ENCODE peak calls at places on chromosome 11, in eight cellular contexts. One of them, this sample, is unnamed.
A peak's percentile ranks its signal among the peaks of the same experiment; 100 is the strongest.

GRCh38 chr11:74462009-74462408 is 5.3 kb downstream of the KCNE3 start:
- DNase-seq in foreskin fibroblast: peak; percentile 38
- DNase-seq in lower lobe of right lung: peak; percentile 93
- DNase-seq in activated CD8-positive, alpha-beta memory T cell treated with anti-CD3 and anti-CD28 coated beads for 48 hours: no peak
- DNase-seq in aorta: peak; percentile 84
- DNase-seq in bronchial epithelial cell: no peak
- DNase-seq in GM23248: peak; percentile 18
- DNase-seq in neural crest cell: no peak
- DNase-seq in this sample: peak; percentile 63

GRCh38 chr11:59557940-59558643 is 46.8 kb downstream of the OR4D9 start:
- DNase-seq in lower lobe of right lung: no peak
- DNase-seq in neural crest cell: no peak
- DNase-seq in bronchial epithelial cell: no peak
- DNase-seq in aorta: no peak
- DNase-seq in activated CD8-positive, alpha-beta memory T cell treated with anti-CD3 and anti-CD28 coated beads for 48 hours: no peak
- DNase-seq in foreskin fibroblast: peak; percentile 23
- DNase-seq in GM23248: no peak
- DNase-seq in this sample: no peak

GRCh38 chr11:127986073-127986472 is 601.3 kb downstream of the ETS1 start:
- DNase-seq in activated CD8-positive, alpha-beta memory T cell treated with anti-CD3 and anti-CD28 coated beads for 48 hours: no peak
- DNase-seq in GM23248: no peak
- DNase-seq in bronchial epithelial cell: no peak
- DNase-seq in aorta: no peak
- DNase-seq in lower lobe of right lung: no peak
- DNase-seq in neural crest cell: no peak
- DNase-seq in foreskin fibroblast: no peak
- DNase-seq in this sample: no peak

GRCh38 chr11:29780756-29781155 is 236.1 kb downstream of the KCNA4 start:
- DNase-seq in activated CD8-positive, alpha-beta memory T cell treated with anti-CD3 and anti-CD28 coated beads for 48 hours: no peak
- DNase-seq in GM23248: peak; percentile 9
- DNase-seq in aorta: no peak
- DNase-seq in neural crest cell: no peak
- DNase-seq in bronchial epithelial cell: no peak
- DNase-seq in foreskin fibroblast: no peak
- DNase-seq in lower lobe of right lung: no peak
- DNase-seq in this sample: no peak

GRCh38 chr11:86438685-86439084 is 64.0 kb downstream of the CCDC81 start:
- DNase-seq in lower lobe of right lung: no peak
- DNase-seq in aorta: no peak
- DNase-seq in activated CD8-positive, alpha-beta memory T cell treated with anti-CD3 and anti-CD28 coated beads for 48 hours: no peak
- DNase-seq in GM23248: no peak
- DNase-seq in neural crest cell: no peak
- DNase-seq in foreskin fibroblast: peak; percentile 56
- DNase-seq in bronchial epithelial cell: peak; percentile 56
- DNase-seq in this sample: no peak

GRCh38 chr11:1267441-1268100 is 41.9 kb downstream of the TOLLIP start:
- DNase-seq in activated CD8-positive, alpha-beta memory T cell treated with anti-CD3 and anti-CD28 coated beads for 48 hours: no peak
- DNase-seq in aorta: no peak
- DNase-seq in GM23248: peak; percentile 38
- DNase-seq in lower lobe of right lung: no peak
- DNase-seq in foreskin fibroblast: peak; percentile 26
- DNase-seq in bronchial epithelial cell: no peak
- DNase-seq in neural crest cell: no peak
- DNase-seq in this sample: no peak

GRCh38 chr11:12404461-12404860 is 27.1 kb downstream of the PARVA start:
- DNase-seq in foreskin fibroblast: peak; percentile 38
- DNase-seq in neural crest cell: no peak
- DNase-seq in activated CD8-positive, alpha-beta memory T cell treated with anti-CD3 and anti-CD28 coated beads for 48 hours: no peak
- DNase-seq in GM23248: no peak
- DNase-seq in bronchial epithelial cell: no peak
- DNase-seq in lower lobe of right lung: no peak
- DNase-seq in aorta: peak; percentile 80
- DNase-seq in this sample: no peak

GRCh38 chr11:19389787-19390303 is 149.1 kb upstream of the E2F8 start:
- DNase-seq in lower lobe of right lung: no peak
- DNase-seq in aorta: no peak
- DNase-seq in GM23248: no peak
- DNase-seq in activated CD8-positive, alpha-beta memory T cell treated with anti-CD3 and anti-CD28 coated beads for 48 hours: no peak
- DNase-seq in bronchial epithelial cell: no peak
- DNase-seq in foreskin fibroblast: peak; percentile 69
- DNase-seq in neural crest cell: no peak
- DNase-seq in this sample: peak; percentile 14

GRCh38 chr11:103091441-103091809 is 535 bp downstream of the DCUN1D5 start:
- DNase-seq in lower lobe of right lung: peak; percentile 71
- DNase-seq in aorta: peak; percentile 80
- DNase-seq in foreskin fibroblast: peak; percentile 58
- DNase-seq in neural crest cell: peak; percentile 9
- DNase-seq in bronchial epithelial cell: peak; percentile 34
- DNase-seq in activated CD8-positive, alpha-beta memory T cell treated with anti-CD3 and anti-CD28 coated beads for 48 hours: peak; percentile 27
- DNase-seq in GM23248: peak; percentile 83
- DNase-seq in this sample: peak; percentile 50

GRCh38 chr11:6229911-6230310 is 4.5 kb downstream of the FHIP1B start:
- DNase-seq in aorta: no peak
- DNase-seq in GM23248: no peak
- DNase-seq in foreskin fibroblast: no peak
- DNase-seq in activated CD8-positive, alpha-beta memory T cell treated with anti-CD3 and anti-CD28 coated beads for 48 hours: no peak
- DNase-seq in neural crest cell: no peak
- DNase-seq in lower lobe of right lung: no peak
- DNase-seq in bronchial epithelial cell: no peak
- DNase-seq in this sample: no peak

GRCh38 chr11:68843052-68843561 is 1.4 kb upstream of the CPT1A start:
- DNase-seq in aorta: no peak
- DNase-seq in foreskin fibroblast: peak; percentile 23
- DNase-seq in lower lobe of right lung: no peak
- DNase-seq in GM23248: peak; percentile 62
- DNase-seq in bronchial epithelial cell: no peak
- DNase-seq in neural crest cell: no peak
- DNase-seq in activated CD8-positive, alpha-beta memory T cell treated with anti-CD3 and anti-CD28 coated beads for 48 hours: peak; percentile 16
- DNase-seq in this sample: peak; percentile 38